ENCODE peak calls at places on chromosomes 3 and 15, in eight cellular contexts. T is stimulated activated CD4-positive, alpha-beta T cell treated with anti-CD3 and anti-CD28 coated beads, TNF-alpha, amount 100 ng/mL, for 1 hour; N is globus pallidus; C is activated naive CD4-positive, alpha-beta T cell treated with anti-CD3 and anti-CD28 coated beads, Interleukin-2, amount 10 ng/mL, durations not matched to agents 7 days and 5 days; Z is NCI-H2107; V is HS-5; H is thoracic aorta; D is MV-4-11. B is an unnamed sample.
A peak's percentile ranks its signal among the peaks of the same experiment; 100 is the strongest.

GRCh38 chr3:17320266-17320665 is 422.2 kb downstream of the TBC1D5 start:
- DNase-seq in T (no peak), N (no peak), C (no peak), Z (no peak), V (no peak), H (no peak), D (no peak), B (no peak)

GRCh38 chr15:69810441-69811071 is 287.2 kb downstream of the TLE3 start:
- DNase-seq in T (no peak), N (no peak), C (no peak), Z (no peak), V (no peak), H (no peak), D (no peak), B (peak; percentile 59)

GRCh38 chr3:46660543-46661523 is 32.6 kb downstream of the ALS2CL start:
- DNase-seq in T (no peak), N (no peak), C (no peak), Z (no peak), V (no peak), H (no peak), D (no peak), B (no peak)

GRCh38 chr3:46706771-46707582 is 5.8 kb downstream of the TMIE start:
- DNase-seq in T (no peak), N (no peak), C (peak; percentile 10), Z (no peak), V (no peak), H (no peak), D (no peak), B (no peak)

GRCh38 chr3:125125822-125126245 is 70.0 kb upstream of the HEG1 start:
- DNase-seq in T (no peak), N (no peak), C (peak; percentile 46), Z (no peak), V (peak; percentile 99), H (no peak), D (peak; percentile 99), B (no peak)

GRCh38 chr3:160857476-160857875 is 101.4 kb downstream of the PPM1L start:
- DNase-seq in T (no peak), N (no peak), C (no peak), Z (no peak), V (no peak), H (no peak), D (no peak), B (no peak)

GRCh38 chr3:174218011-174218410 is 641.1 kb upstream of the NAALADL2 start:
- DNase-seq in T (no peak), N (no peak), C (no peak), Z (no peak), V (no peak), H (no peak), D (no peak), B (no peak)

GRCh38 chr3:128011140-128011539 is 41.1 kb upstream of the SEC61A1 start:
- DNase-seq in T (no peak), N (no peak), C (peak; percentile 32), Z (peak; percentile 40), V (no peak), H (no peak), D (no peak), B (no peak)

GRCh38 chr15:77631790-77632551 is 741 bp downstream of the LINGO1 start:
- DNase-seq in T (no peak), N (no peak), C (no peak), Z (no peak), V (no peak), H (no peak), D (no peak), B (no peak)

GRCh38 chr3:49295489-49296058 is 18.5 kb upstream of the C3orf62 start:
- DNase-seq in T (no peak), N (no peak), C (peak; percentile 53), Z (no peak), V (no peak), H (no peak), D (peak; percentile 35), B (no peak)

GRCh38 chr3:13204177-13204581 is 130.9 kb upstream of the IQSEC1 start:
- DNase-seq in T (no peak), N (no peak), C (no peak), Z (no peak), V (no peak), H (no peak), D (no peak), B (no peak)

GRCh38 chr3:73502609-73503560 is 121.9 kb downstream of the PDZRN3 start:
- DNase-seq in T (no peak), N (peak; percentile 74), C (peak; percentile 68), Z (peak; percentile 16), V (peak; percentile 85), H (no peak), D (peak; percentile 25), B (peak; percentile 42)

GRCh38 chr3:158727499-158728377 is 4.5 kb downstream of the RARRES1 start:
- DNase-seq in T (peak; percentile 9), N (peak; percentile 70), C (peak; percentile 64), Z (peak; percentile 68), V (peak; percentile 52), H (no peak), D (peak; percentile 71), B (no peak)

GRCh38 chr3:72161870-72162617 is 377.1 kb upstream of the PROK2 start:
- DNase-seq in T (no peak), N (no peak), C (no peak), Z (no peak), V (peak; percentile 41), H (no peak), D (no peak), B (no peak)

GRCh38 chr3:70180664-70181063 is 131.8 kb downstream of the MDFIC2 start:
- DNase-seq in T (no peak), N (no peak), C (no peak), Z (no peak), V (no peak), H (no peak), D (peak; percentile 33), B (no peak)

GRCh38 chr3:133570139-133570936 is 3.1 kb upstream of the CDV3 start:
- DNase-seq in T (no peak), N (no peak), C (no peak), Z (no peak), V (peak; percentile 84), H (no peak), D (no peak), B (no peak)

GRCh38 chr15:85950101-85950500 is 129.6 kb upstream of the AGBL1 start:
- DNase-seq in T (no peak), N (no peak), C (no peak), Z (no peak), V (no peak), H (no peak), D (peak; percentile 17), B (peak; percentile 49)

GRCh38 chr3:63970596-63971468 is 52.5 kb downstream of the PSMD6 start:
- DNase-seq in T (no peak), N (peak; percentile 69), C (no peak), Z (no peak), V (no peak), H (no peak), D (no peak), B (no peak)

GRCh38 chr3:194577985-194578905 is 55.0 kb downstream of the TMEM44 start:
- DNase-seq in T (no peak), N (no peak), C (no peak), Z (no peak), V (no peak), H (peak; percentile 45), D (peak; percentile 79), B (no peak)